ENCODE peak calls at places on chromosomes 4 and X, in ten cellular contexts. U is head of caudate nucleus; K is kidney; A is fibroblast of mammary gland; Q is SJSA1; L is sciatic nerve; E is iPS-NIHi11; D is activated T-helper 1 cell treated with anti-CD3 and anti-CD28 coated beads, Interleukin-2, amount 50 U/mL, for 16 hours; S is LoVo; G is SW480. M is an unnamed sample.
A peak's percentile ranks its signal among the peaks of the same experiment; 100 is the strongest.

GRCh38 chr4:83552085-83552484 is 16.2 kb downstream of the GPAT3 start:
- DNase-seq in D (no peak), L (no peak), S (no peak), Q (peak; percentile 71), G (no peak), U (no peak), E (no peak), A (peak; percentile 72), K (no peak), M (no peak)

GRCh38 chrX:131626681-131627296 is 82.9 kb downstream of the OR13H1 start:
- DNase-seq in K (no peak), U (no peak), D (no peak), L (no peak), A (peak; percentile 23), Q (no peak), S (no peak), E (peak; percentile 16), G (peak; percentile 9), M (no peak)

GRCh38 chr4:169404959-169405358 is 134.2 kb upstream of the SH3RF1 start:
- DNase-seq in K (no peak), L (no peak), A (peak; percentile 77), U (no peak), S (no peak), D (no peak), G (no peak), Q (no peak), E (peak; percentile 31), M (no peak)

GRCh38 chrX:53483838-53484420 is 49.8 kb upstream of the HSD17B10 start:
- DNase-seq in G (no peak), A (peak; percentile 48), S (no peak), U (no peak), E (no peak), L (no peak), K (no peak), Q (no peak), D (no peak), M (no peak)

GRCh38 chr4:148094149-148094548 is 348.1 kb downstream of the NR3C2 start:
- DNase-seq in G (no peak), A (peak; percentile 16), U (no peak), L (no peak), E (no peak), K (no peak), D (no peak), S (no peak), Q (no peak), M (no peak)

GRCh38 chr4:25117274-25117673 is 43.0 kb downstream of the SEPSECS start:
- DNase-seq in A (no peak), U (no peak), G (no peak), Q (no peak), S (no peak), K (no peak), E (no peak), L (no peak), D (no peak), M (no peak)

GRCh38 chrX:123859828-123860505 is at the start of gene XIAP:
- DNase-seq in E (peak; percentile 84), K (peak; percentile 94), G (peak; percentile 90), D (peak; percentile 47), Q (peak; percentile 88), U (peak; percentile 59), S (peak; percentile 79), A (peak; percentile 86), L (peak; percentile 86), M (peak; percentile 88)

GRCh38 chrX:100413231-100413630 is 3.2 kb upstream of the PCDH19 start:
- DNase-seq in S (peak; percentile 40), K (no peak), A (peak; percentile 61), U (no peak), L (peak; percentile 62), E (no peak), G (peak; percentile 65), D (no peak), Q (no peak), M (no peak)

GRCh38 chr4:11230888-11231287 is 197.8 kb downstream of the HS3ST1 start:
- DNase-seq in L (no peak), D (no peak), K (no peak), U (no peak), G (no peak), S (no peak), Q (no peak), E (peak; percentile 39), A (no peak), M (no peak)